ENCODE peak calls at places on chromosomes 11 and 22, in ten cellular contexts. H, N, K, V, P, E, Y, Z, C and U are unnamed samples.
A peak's percentile ranks its signal among the peaks of the same experiment; 100 is the strongest.

GRCh38 chr22:39558950-39559349 is 11.6 kb upstream of the CACNA1I start:
- DNase-seq in H (no peak), N (no peak), K (no peak), V (no peak), P (no peak), E (no peak), Y (no peak), Z (no peak), C (no peak), U (no peak)

GRCh38 chr22:37557321-37558001 is 2.8 kb upstream of the CDC42EP1 start:
- DNase-seq in H (no peak), N (peak; percentile 39), K (no peak), V (no peak), P (no peak), E (no peak), Y (no peak), Z (no peak), C (no peak), U (peak; percentile 60)

GRCh38 chr11:44066732-44067131 is 662 bp downstream of the ACCS start:
- DNase-seq in H (no peak), N (no peak), K (no peak), V (peak; percentile 1), P (no peak), E (no peak), Y (peak; percentile 78), Z (no peak), C (peak; percentile 28), U (peak; percentile 19)

GRCh38 chr11:13316528-13316961 is 39.0 kb downstream of the BMAL1 start:
- DNase-seq in H (no peak), N (no peak), K (no peak), V (no peak), P (no peak), E (no peak), Y (no peak), Z (no peak), C (no peak), U (no peak)

GRCh38 chr11:75103380-75104026 is 6.8 kb upstream of the OR2AT4 start:
- DNase-seq in H (no peak), N (no peak), K (no peak), V (no peak), P (no peak), E (no peak), Y (no peak), Z (no peak), C (no peak), U (no peak)

GRCh38 chr11:64173616-64174355 is 7.9 kb upstream of the MACROD1 start:
- DNase-seq in H (no peak), N (no peak), K (no peak), V (no peak), P (no peak), E (no peak), Y (no peak), Z (no peak), C (no peak), U (no peak)

GRCh38 chr11:82996966-82997606 is 74.6 kb downstream of the RAB30 start:
- DNase-seq in H (peak; percentile 30), N (no peak), K (no peak), V (no peak), P (no peak), E (no peak), Y (no peak), Z (no peak), C (no peak), U (no peak)

GRCh38 chr22:28034760-28035401 is 115.8 kb upstream of the PITPNB start:
- DNase-seq in H (no peak), N (peak; percentile 48), K (peak; percentile 100), V (no peak), P (no peak), E (peak; percentile 98), Y (peak; percentile 32), Z (no peak), C (no peak), U (no peak)

GRCh38 chr11:44607324-44607962 is 42.0 kb downstream of the CD82 start:
- DNase-seq in H (no peak), N (no peak), K (no peak), V (no peak), P (no peak), E (no peak), Y (no peak), Z (no peak), C (no peak), U (no peak)

GRCh38 chr11:67504950-67505561 is at the start of gene PITPNM1:
- DNase-seq in H (no peak), N (peak; percentile 60), K (no peak), V (peak; percentile 53), P (peak; percentile 41), E (no peak), Y (no peak), Z (peak; percentile 62), C (peak; percentile 45), U (peak; percentile 81)

GRCh38 chr11:118625036-118625690 is 17.7 kb downstream of the PHLDB1 start:
- DNase-seq in H (no peak), N (peak; percentile 51), K (no peak), V (no peak), P (no peak), E (no peak), Y (no peak), Z (no peak), C (no peak), U (peak; percentile 35)

GRCh38 chr11:47004595-47005033 is 68.1 kb downstream of the CSTPP1 start:
- DNase-seq in H (no peak), N (peak; percentile 85), K (no peak), V (no peak), P (no peak), E (peak; percentile 14), Y (peak; percentile 31), Z (no peak), C (no peak), U (peak; percentile 20)

GRCh38 chr22:49268924-49269323 is 558.7 kb downstream of the BRD1 start:
- DNase-seq in H (no peak), N (no peak), K (no peak), V (no peak), P (no peak), E (no peak), Y (no peak), Z (no peak), C (no peak), U (no peak)